ENCODE peak calls at places on chromosome 5, in nine cellular contexts. One of them, this sample, is unnamed.

GRCh38 chr5:87311400-87312279 is 44.0 kb downstream of the RASA1 start:
- DNase-seq in OCI-LY7: no peak
- DNase-seq in choroid plexus epithelial cell: no peak
- DNase-seq in fibroblast of the aortic adventitia: no peak
- DNase-seq in A673: no peak
- DNase-seq in cardiac fibroblast: no peak
- DNase-seq in brain microvascular endothelial cell: no peak
- DNase-seq in GM12865: no peak
- DNase-seq in lung: no peak
- DNase-seq in this sample: no peak

GRCh38 chr5:35087971-35088370 is 40.2 kb upstream of the AGXT2 start:
- DNase-seq in OCI-LY7: no peak
- DNase-seq in GM12865: no peak
- DNase-seq in brain microvascular endothelial cell: peak; percentile 17
- DNase-seq in A673: no peak
- DNase-seq in lung: no peak
- DNase-seq in choroid plexus epithelial cell: peak; percentile 31
- DNase-seq in fibroblast of the aortic adventitia: peak; percentile 50
- DNase-seq in cardiac fibroblast: peak; percentile 18
- DNase-seq in this sample: no peak

GRCh38 chr5:160463775-160464465 is 42.3 kb downstream of the PTTG1 start:
- DNase-seq in lung: no peak
- DNase-seq in GM12865: no peak
- DNase-seq in OCI-LY7: no peak
- DNase-seq in choroid plexus epithelial cell: peak; percentile 72
- DNase-seq in fibroblast of the aortic adventitia: peak; percentile 88
- DNase-seq in brain microvascular endothelial cell: peak; percentile 85
- DNase-seq in A673: no peak
- DNase-seq in cardiac fibroblast: peak; percentile 66
- DNase-seq in this sample: no peak

GRCh38 chr5:176743828-176744583 is 66.4 kb upstream of the UNC5A start:
- DNase-seq in fibroblast of the aortic adventitia: no peak
- DNase-seq in GM12865: no peak
- DNase-seq in lung: no peak
- DNase-seq in brain microvascular endothelial cell: no peak
- DNase-seq in choroid plexus epithelial cell: no peak
- DNase-seq in cardiac fibroblast: no peak
- DNase-seq in OCI-LY7: no peak
- DNase-seq in A673: no peak
- DNase-seq in this sample: no peak

GRCh38 chr5:10801931-10802674 is 41.1 kb upstream of the DAP start:
- DNase-seq in A673: peak; percentile 2
- DNase-seq in GM12865: no peak
- DNase-seq in choroid plexus epithelial cell: peak; percentile 22
- DNase-seq in cardiac fibroblast: peak; percentile 28
- DNase-seq in lung: no peak
- DNase-seq in OCI-LY7: no peak
- DNase-seq in brain microvascular endothelial cell: no peak
- DNase-seq in fibroblast of the aortic adventitia: peak; percentile 31
- DNase-seq in this sample: no peak

GRCh38 chr5:53063791-53064190 is 45.8 kb downstream of the MOCS2 start:
- DNase-seq in OCI-LY7: no peak
- DNase-seq in lung: no peak
- DNase-seq in choroid plexus epithelial cell: peak; percentile 53
- DNase-seq in fibroblast of the aortic adventitia: peak; percentile 38
- DNase-seq in GM12865: no peak
- DNase-seq in A673: no peak
- DNase-seq in brain microvascular endothelial cell: no peak
- DNase-seq in cardiac fibroblast: no peak
- DNase-seq in this sample: no peak

GRCh38 chr5:79511945-79512493 is 1.9 kb downstream of the HOMER1 start:
- DNase-seq in cardiac fibroblast: peak; percentile 16
- DNase-seq in lung: no peak
- DNase-seq in brain microvascular endothelial cell: no peak
- DNase-seq in GM12865: no peak
- DNase-seq in A673: no peak
- DNase-seq in choroid plexus epithelial cell: no peak
- DNase-seq in fibroblast of the aortic adventitia: no peak
- DNase-seq in OCI-LY7: no peak
- DNase-seq in this sample: no peak

GRCh38 chr5:93557205-93557604 is 23.8 kb downstream of the NR2F1-AS1 start:
- DNase-seq in GM12865: no peak
- DNase-seq in A673: no peak
- DNase-seq in brain microvascular endothelial cell: no peak
- DNase-seq in cardiac fibroblast: no peak
- DNase-seq in choroid plexus epithelial cell: no peak
- DNase-seq in OCI-LY7: no peak
- DNase-seq in lung: no peak
- DNase-seq in fibroblast of the aortic adventitia: no peak
- DNase-seq in this sample: no peak

GRCh38 chr5:2260211-2260985 is 377.7 kb upstream of the IRX4 start:
- DNase-seq in cardiac fibroblast: no peak
- DNase-seq in brain microvascular endothelial cell: no peak
- DNase-seq in lung: no peak
- DNase-seq in OCI-LY7: no peak
- DNase-seq in A673: no peak
- DNase-seq in fibroblast of the aortic adventitia: no peak
- DNase-seq in choroid plexus epithelial cell: no peak
- DNase-seq in GM12865: no peak
- DNase-seq in this sample: no peak

GRCh38 chr5:113123563-113123962 is 147.0 kb downstream of the DCP2 start:
- DNase-seq in OCI-LY7: peak; percentile 8
- DNase-seq in cardiac fibroblast: no peak
- DNase-seq in lung: no peak
- DNase-seq in brain microvascular endothelial cell: no peak
- DNase-seq in choroid plexus epithelial cell: peak; percentile 55
- DNase-seq in A673: peak; percentile 30
- DNase-seq in GM12865: peak; percentile 15
- DNase-seq in fibroblast of the aortic adventitia: no peak
- DNase-seq in this sample: no peak

GRCh38 chr5:138033916-138034315 is 1.0 kb upstream of the FAM13B start:
- DNase-seq in choroid plexus epithelial cell: peak; percentile 47
- DNase-seq in brain microvascular endothelial cell: peak; percentile 55
- DNase-seq in GM12865: no peak
- DNase-seq in OCI-LY7: no peak
- DNase-seq in fibroblast of the aortic adventitia: peak; percentile 74
- DNase-seq in lung: no peak
- DNase-seq in cardiac fibroblast: no peak
- DNase-seq in A673: no peak
- DNase-seq in this sample: no peak

GRCh38 chr5:138032572-138033274 is at the start of gene FAM13B:
- DNase-seq in lung: peak; percentile 77
- DNase-seq in brain microvascular endothelial cell: peak; percentile 40
- DNase-seq in fibroblast of the aortic adventitia: peak; percentile 58
- DNase-seq in A673: peak; percentile 82
- DNase-seq in GM12865: peak; percentile 92
- DNase-seq in OCI-LY7: peak; percentile 86
- DNase-seq in cardiac fibroblast: peak; percentile 81
- DNase-seq in choroid plexus epithelial cell: peak; percentile 69
- DNase-seq in this sample: peak; percentile 79

GRCh38 chr5:138029944-138030343 is 2.9 kb downstream of the FAM13B start:
- DNase-seq in choroid plexus epithelial cell: no peak
- DNase-seq in lung: no peak
- DNase-seq in cardiac fibroblast: no peak
- DNase-seq in brain microvascular endothelial cell: no peak
- DNase-seq in OCI-LY7: no peak
- DNase-seq in A673: no peak
- DNase-seq in GM12865: no peak
- DNase-seq in fibroblast of the aortic adventitia: no peak
- DNase-seq in this sample: no peak

GRCh38 chr5:138033275-138033808 is 463 bp upstream of the FAM13B start:
- DNase-seq in lung: no peak
- DNase-seq in OCI-LY7: no peak
- DNase-seq in cardiac fibroblast: no peak
- DNase-seq in choroid plexus epithelial cell: no peak
- DNase-seq in fibroblast of the aortic adventitia: no peak
- DNase-seq in GM12865: no peak
- DNase-seq in A673: no peak
- DNase-seq in brain microvascular endothelial cell: no peak
- DNase-seq in this sample: no peak

DNA sequence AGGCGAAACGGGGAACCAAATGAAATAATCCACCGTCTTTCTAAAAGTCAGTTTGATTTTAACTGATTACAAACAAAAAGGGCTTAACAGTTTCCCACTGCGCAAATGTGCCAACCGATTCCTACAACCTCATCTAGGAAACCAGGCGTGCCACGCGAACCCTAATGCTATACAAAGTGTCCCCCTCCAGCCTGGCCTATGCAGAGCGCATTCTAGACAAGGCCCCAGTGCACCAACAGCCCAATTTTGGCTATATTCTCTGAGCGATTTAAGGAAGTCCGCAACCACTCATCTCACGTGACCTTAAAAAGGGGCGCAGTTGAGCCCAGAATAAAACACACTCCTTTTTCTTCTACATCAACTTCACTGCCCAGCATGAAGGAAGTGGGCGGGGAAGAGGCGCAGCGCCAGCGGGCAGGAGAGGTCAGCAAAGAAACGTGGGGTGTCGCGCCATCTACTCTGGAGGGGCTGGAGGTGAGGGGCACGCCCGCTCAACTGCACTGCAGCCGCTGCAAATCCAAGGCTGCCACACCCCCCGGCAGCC is 779 bp downstream of the FAM13B start:
- DNase-seq in lung: peak; percentile 75
- DNase-seq in brain microvascular endothelial cell: peak; percentile 5
- DNase-seq in OCI-LY7: peak; percentile 83
- DNase-seq in choroid plexus epithelial cell: peak; percentile 45
- DNase-seq in GM12865: peak; percentile 92
- DNase-seq in fibroblast of the aortic adventitia: peak; percentile 65
- DNase-seq in A673: peak; percentile 41
- DNase-seq in cardiac fibroblast: peak; percentile 63
- DNase-seq in this sample: peak; percentile 71
- TF ChIP-seq CTCF in lung: no peak
- TF ChIP-seq CTCF in brain microvascular endothelial cell: peak; percentile 18
- TF ChIP-seq CTCF in OCI-LY7: peak; percentile 48
- TF ChIP-seq CTCF in choroid plexus epithelial cell: no peak
- TF ChIP-seq CTCF in GM12865: no peak
- TF ChIP-seq CTCF in fibroblast of the aortic adventitia: peak; percentile 6
- TF ChIP-seq CTCF in A673: peak; percentile 6
- TF ChIP-seq CTCF in cardiac fibroblast: no peak
- TF ChIP-seq CTCF in this sample: no peak

GRCh38 chr5:39201160-39201794 is 18.1 kb downstream of the FYB1 start:
- DNase-seq in A673: no peak
- DNase-seq in GM12865: no peak
- DNase-seq in lung: no peak
- DNase-seq in OCI-LY7: no peak
- DNase-seq in choroid plexus epithelial cell: no peak
- DNase-seq in cardiac fibroblast: no peak
- DNase-seq in brain microvascular endothelial cell: no peak
- DNase-seq in fibroblast of the aortic adventitia: no peak
- DNase-seq in this sample: no peak
- TF ChIP-seq CTCF in A673: no peak
- TF ChIP-seq CTCF in GM12865: no peak
- TF ChIP-seq CTCF in lung: no peak
- TF ChIP-seq CTCF in OCI-LY7: no peak
- TF ChIP-seq CTCF in choroid plexus epithelial cell: no peak
- TF ChIP-seq CTCF in cardiac fibroblast: peak; percentile 6
- TF ChIP-seq CTCF in brain microvascular endothelial cell: no peak
- TF ChIP-seq CTCF in fibroblast of the aortic adventitia: no peak
- TF ChIP-seq CTCF in this sample: no peak

DNA sequence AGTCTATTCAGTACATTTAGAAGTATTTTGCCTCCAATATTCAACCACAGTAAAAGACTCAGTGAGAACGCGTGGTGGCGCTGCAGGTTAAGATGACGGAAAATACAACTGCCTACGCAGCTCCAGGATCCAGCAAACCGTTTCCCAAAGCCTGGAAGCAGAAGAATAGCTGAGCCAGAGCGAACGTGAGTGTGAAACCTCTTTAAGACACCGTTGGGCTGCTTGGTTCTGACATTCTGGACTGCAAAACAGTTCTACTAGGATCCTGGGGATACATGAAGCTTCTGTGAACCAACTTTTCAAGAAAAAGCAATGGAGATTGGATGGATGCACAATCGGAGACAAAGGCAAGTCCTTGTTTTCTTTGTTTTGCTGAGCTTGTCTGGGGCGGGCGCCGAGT is at the start of gene PCDHB16:
- DNase-seq in brain microvascular endothelial cell: no peak
- DNase-seq in GM12865: peak; percentile 2
- DNase-seq in lung: no peak
- DNase-seq in choroid plexus epithelial cell: peak; percentile 4
- DNase-seq in cardiac fibroblast: peak; percentile 5
- DNase-seq in OCI-LY7: no peak
- DNase-seq in fibroblast of the aortic adventitia: peak; percentile 24
- DNase-seq in A673: peak; percentile 90
- DNase-seq in this sample: no peak
- TF ChIP-seq CTCF in brain microvascular endothelial cell: no peak
- TF ChIP-seq CTCF in GM12865: no peak
- TF ChIP-seq CTCF in lung: no peak
- TF ChIP-seq CTCF in choroid plexus epithelial cell: peak; percentile 20
- TF ChIP-seq CTCF in cardiac fibroblast: peak; percentile 20
- TF ChIP-seq CTCF in OCI-LY7: no peak
- TF ChIP-seq CTCF in fibroblast of the aortic adventitia: peak; percentile 20
- TF ChIP-seq CTCF in A673: peak; percentile 87
- TF ChIP-seq CTCF in this sample: no peak

GRCh38 chr5:143701476-143701875 is 110.5 kb upstream of the HMHB1 start:
- DNase-seq in OCI-LY7: no peak
- DNase-seq in brain microvascular endothelial cell: no peak
- DNase-seq in cardiac fibroblast: no peak
- DNase-seq in GM12865: no peak
- DNase-seq in A673: no peak
- DNase-seq in lung: no peak
- DNase-seq in fibroblast of the aortic adventitia: no peak
- DNase-seq in choroid plexus epithelial cell: no peak
- DNase-seq in this sample: no peak

GRCh38 chr5:143705416-143705815 is 106.5 kb upstream of the HMHB1 start:
- DNase-seq in A673: no peak
- DNase-seq in GM12865: no peak
- DNase-seq in OCI-LY7: no peak
- DNase-seq in fibroblast of the aortic adventitia: no peak
- DNase-seq in cardiac fibroblast: no peak
- DNase-seq in lung: no peak
- DNase-seq in choroid plexus epithelial cell: no peak
- DNase-seq in brain microvascular endothelial cell: no peak
- DNase-seq in this sample: no peak

GRCh38 chr5:143700994-143701393 is 111.0 kb upstream of the HMHB1 start:
- DNase-seq in fibroblast of the aortic adventitia: no peak
- DNase-seq in A673: no peak
- DNase-seq in OCI-LY7: no peak
- DNase-seq in GM12865: no peak
- DNase-seq in choroid plexus epithelial cell: no peak
- DNase-seq in brain microvascular endothelial cell: no peak
- DNase-seq in lung: no peak
- DNase-seq in cardiac fibroblast: no peak
- DNase-seq in this sample: no peak

GRCh38 chr5:143707797-143708196 is 104.2 kb upstream of the HMHB1 start:
- DNase-seq in fibroblast of the aortic adventitia: peak; percentile 69
- DNase-seq in OCI-LY7: no peak
- DNase-seq in GM12865: no peak
- DNase-seq in cardiac fibroblast: peak; percentile 75
- DNase-seq in choroid plexus epithelial cell: peak; percentile 70
- DNase-seq in lung: no peak
- DNase-seq in A673: no peak
- DNase-seq in brain microvascular endothelial cell: no peak
- DNase-seq in this sample: no peak

GRCh38 chr5:143703659-143704058 is 108.3 kb upstream of the HMHB1 start:
- DNase-seq in OCI-LY7: no peak
- DNase-seq in lung: no peak
- DNase-seq in cardiac fibroblast: no peak
- DNase-seq in A673: no peak
- DNase-seq in fibroblast of the aortic adventitia: no peak
- DNase-seq in brain microvascular endothelial cell: no peak
- DNase-seq in GM12865: no peak
- DNase-seq in choroid plexus epithelial cell: no peak
- DNase-seq in this sample: no peak
- TF ChIP-seq CTCF in OCI-LY7: no peak
- TF ChIP-seq CTCF in lung: no peak
- TF ChIP-seq CTCF in cardiac fibroblast: no peak
- TF ChIP-seq CTCF in A673: no peak
- TF ChIP-seq CTCF in fibroblast of the aortic adventitia: no peak
- TF ChIP-seq CTCF in brain microvascular endothelial cell: no peak
- TF ChIP-seq CTCF in GM12865: no peak
- TF ChIP-seq CTCF in choroid plexus epithelial cell: no peak
- TF ChIP-seq CTCF in this sample: no peak

GRCh38 chr5:172733179-172733973 is 37.6 kb downstream of the DUSP1 start:
- DNase-seq in fibroblast of the aortic adventitia: peak; percentile 98
- DNase-seq in cardiac fibroblast: peak; percentile 99
- DNase-seq in choroid plexus epithelial cell: peak; percentile 99
- DNase-seq in brain microvascular endothelial cell: peak; percentile 89
- DNase-seq in lung: peak; percentile 77
- DNase-seq in OCI-LY7: no peak
- DNase-seq in A673: no peak
- DNase-seq in GM12865: no peak
- DNase-seq in this sample: no peak
- TF ChIP-seq CTCF in fibroblast of the aortic adventitia: peak; percentile 23
- TF ChIP-seq CTCF in cardiac fibroblast: no peak
- TF ChIP-seq CTCF in choroid plexus epithelial cell: no peak
- TF ChIP-seq CTCF in brain microvascular endothelial cell: peak; percentile 28
- TF ChIP-seq CTCF in lung: no peak
- TF ChIP-seq CTCF in OCI-LY7: no peak
- TF ChIP-seq CTCF in A673: no peak
- TF ChIP-seq CTCF in GM12865: no peak
- TF ChIP-seq CTCF in this sample: no peak